ENCODE peak calls at places on chromosomes 1 and 21, in five cellular contexts. Z, Y, D, P and A are unnamed samples.
A peak's percentile ranks its signal among the peaks of the same experiment; 100 is the strongest.

GRCh38 chr1:2413495-2414296 is 1.3 kb upstream of the PEX10 start:
- DNase-seq in D (peak; percentile 62), Z (peak; percentile 68), Y (peak; percentile 53), P (peak; percentile 66), A (no peak)

GRCh38 chr1:199272690-199273089 is 633.9 kb downstream of the PTPRC start:
- DNase-seq in D (no peak), Z (no peak), P (no peak), Y (peak; percentile 12), A (peak; percentile 97)

GRCh38 chr1:221743416-221744208 is 1.7 kb upstream of the DUSP10 start:
- DNase-seq in Z (no peak), Y (no peak), P (no peak), D (no peak), A (peak; percentile 30)

GRCh38 chr1:209527372-209527771 is 56.1 kb upstream of the CAMK1G start:
- DNase-seq in Z (no peak), P (no peak), D (no peak), Y (no peak), A (no peak)

GRCh38 chr1:158180741-158181576 is at the start of gene CD1D:
- DNase-seq in D (no peak), Z (peak; percentile 77), Y (no peak), P (no peak), A (no peak)

GRCh38 chr1:205188132-205188531 is 23.4 kb downstream of the DSTYK start:
- DNase-seq in Z (no peak), D (no peak), Y (no peak), P (no peak), A (no peak)

GRCh38 chr1:74237035-74237434 is 1.8 kb downstream of the TNNI3K start:
- DNase-seq in P (no peak), Y (no peak), Z (no peak), D (no peak), A (no peak)

GRCh38 chr1:198681247-198681646 is 42.4 kb downstream of the PTPRC start:
- DNase-seq in D (no peak), Z (no peak), Y (no peak), P (no peak), A (peak; percentile 11)

GRCh38 chr1:228378453-228379164 is 28.0 kb downstream of the TRIM11 start:
- DNase-seq in Y (peak; percentile 62), D (peak; percentile 84), P (no peak), Z (peak; percentile 95), A (peak; percentile 36)

GRCh38 chr1:20194770-20195463 is 8.6 kb upstream of the PLA2G2C start:
- DNase-seq in Z (peak; percentile 82), P (peak; percentile 44), Y (peak; percentile 53), D (peak; percentile 78), A (peak; percentile 57)

GRCh38 chr1:155933591-155934096 is 569 bp downstream of the KHDC4 start:
- DNase-seq in P (no peak), Y (no peak), D (peak; percentile 57), Z (no peak), A (peak; percentile 21)

GRCh38 chr1:112767646-112768045 is 52.5 kb upstream of the PPM1J start:
- DNase-seq in Y (no peak), D (no peak), P (no peak), Z (no peak), A (no peak)

GRCh38 chr1:28317014-28317413 is 11.8 kb upstream of the MED18 start:
- DNase-seq in Z (no peak), Y (no peak), P (no peak), D (no peak), A (no peak)

GRCh38 chr1:153260980-153261792 is 1.7 kb downstream of the LORICRIN start:
- DNase-seq in Y (no peak), P (no peak), D (peak; percentile 13), Z (peak; percentile 74), A (no peak)

GRCh38 chr1:7702365-7702764 is 68.7 kb upstream of the VAMP3 start:
- DNase-seq in D (no peak), Y (no peak), Z (no peak), P (no peak), A (no peak)

GRCh38 chr1:113976609-113977278 is 2.5 kb upstream of the OLFML3 start:
- DNase-seq in Y (peak; percentile 12), P (peak; percentile 37), D (peak; percentile 33), Z (no peak), A (peak; percentile 68)

DNA sequence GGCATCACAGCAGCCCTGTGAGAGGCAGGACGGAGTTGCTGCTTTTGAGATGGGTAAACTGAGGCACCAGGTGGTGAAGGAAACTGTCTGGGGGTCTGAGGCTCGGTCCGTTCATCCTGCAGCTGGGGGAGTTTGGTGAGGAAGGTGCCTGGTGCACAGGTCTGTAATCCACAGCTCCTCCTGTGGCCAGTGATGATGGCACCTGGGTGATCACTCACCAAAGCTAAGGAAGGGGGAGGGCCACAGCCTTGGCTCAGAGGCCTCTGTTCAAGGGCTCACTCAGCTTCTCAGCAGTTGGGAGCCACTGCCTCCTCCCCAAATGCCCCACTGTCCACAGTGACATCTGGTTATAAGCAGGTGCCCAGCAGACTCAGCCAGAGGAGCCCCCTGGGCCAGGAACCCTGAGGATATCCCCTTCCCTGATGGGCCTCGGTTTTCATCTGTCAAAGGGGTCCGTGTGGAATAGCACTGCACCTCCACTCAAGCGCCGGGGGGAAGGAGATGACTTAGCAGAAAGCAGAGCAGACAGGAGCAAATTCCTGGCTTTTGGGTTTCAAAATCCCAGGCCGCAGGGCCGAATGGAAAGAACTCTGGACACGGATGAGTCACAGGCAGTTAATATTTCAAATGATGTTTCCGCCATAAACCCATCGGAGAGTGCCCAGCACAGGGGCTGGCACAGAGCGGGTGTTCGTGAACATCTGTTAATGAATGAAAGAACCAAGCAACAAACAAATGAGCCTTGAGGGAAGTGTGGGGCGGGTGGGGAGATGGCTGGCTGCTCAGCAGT is 82.8 kb downstream of the DMRTB1 start:
- DNase-seq in Z (no peak), P (no peak), Y (peak; percentile 76), D (peak; percentile 52), A (no peak)
- H3K4me2 ChIP-seq in Z (no peak overlapping the region), P (no peak overlapping the region), Y (peak overlapping the region; percentile 67), D (no peak overlapping the region), A (no peak overlapping the region)

GRCh38 chr1:33982419-33982818 is 118.5 kb downstream of the HMGB4 start:
- DNase-seq in P (no peak), Y (no peak), D (no peak), Z (no peak), A (no peak)

GRCh38 chr1:33985166-33985565 is 121.3 kb downstream of the HMGB4 start:
- DNase-seq in D (no peak), Y (no peak), P (no peak), Z (no peak), A (no peak)

GRCh38 chr1:33986389-33987095 is 122.7 kb downstream of the HMGB4 start:
- DNase-seq in P (no peak), D (no peak), Z (no peak), Y (no peak), A (no peak)

GRCh38 chr1:33988161-33988560 is 124.3 kb downstream of the HMGB4 start:
- DNase-seq in P (no peak), Z (no peak), D (no peak), Y (no peak), A (no peak)

GRCh38 chr1:33985656-33986055 is 121.8 kb downstream of the HMGB4 start:
- DNase-seq in Y (no peak), D (no peak), P (peak; percentile 4), Z (no peak), A (no peak)
- TF ChIP-seq JUN in Y (no peak), D (no peak), P (no peak), Z (no peak), A (no peak)

GRCh38 chr1:206739411-206740076 is 31.0 kb upstream of the IL19 start:
- DNase-seq in Y (no peak), P (no peak), Z (no peak), D (no peak), A (no peak)
- TF ChIP-seq POLR2A in Y (no peak), P (no peak), Z (no peak), D (no peak), A (no peak)

GRCh38 chr21:42858957-42859890 is 20.1 kb downstream of the WDR4 start:
- DNase-seq in P (no peak), Z (no peak), Y (no peak), D (no peak), A (no peak)
- H3K4me2 ChIP-seq in P (no peak overlapping the region), Z (no peak overlapping the region), Y (no peak overlapping the region), D (no peak overlapping the region), A (no peak overlapping the region)

GRCh38 chr1:226199971-226200370 is 13.4 kb upstream of the ACBD3 start:
- DNase-seq in Z (no peak), Y (no peak), P (no peak), D (no peak), A (no peak)

GRCh38 chr1:226201029-226201593 is 14.6 kb upstream of the ACBD3 start:
- DNase-seq in Z (no peak), Y (no peak), P (no peak), D (peak; percentile 41), A (no peak)

DNA sequence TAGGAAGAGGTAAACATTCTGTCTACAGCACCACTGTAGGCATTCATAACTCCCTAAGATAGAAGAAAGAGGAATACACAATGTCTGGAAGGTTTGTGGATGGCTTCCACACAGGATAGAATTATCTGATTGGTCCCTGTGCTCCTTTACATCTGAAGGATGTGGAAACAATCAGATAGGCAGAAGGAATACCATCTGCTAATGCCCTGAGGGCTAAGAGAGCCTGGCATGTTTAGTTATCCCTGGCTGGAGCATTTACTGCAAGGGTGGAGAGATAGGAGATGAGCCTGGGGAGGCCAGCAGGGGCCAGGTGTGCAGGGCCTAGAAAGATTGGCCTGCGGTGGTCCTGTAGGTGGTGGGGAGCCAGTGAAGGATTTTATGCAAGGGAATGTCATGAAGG is 8.6 kb upstream of the ACBD3 start:
- DNase-seq in P (no peak), Z (no peak), Y (no peak), D (no peak), A (no peak)
- TF ChIP-seq JUN in P (no peak), Z (no peak), Y (no peak), D (no peak), A (no peak)

GRCh38 chr21:18026359-18026758 is 207.2 kb upstream of the C21orf91 start:
- DNase-seq in Z (no peak), Y (no peak), D (no peak), P (no peak), A (no peak)

GRCh38 chr21:18030248-18030647 is 211.1 kb upstream of the C21orf91 start:
- DNase-seq in Z (no peak), Y (no peak), D (no peak), P (no peak), A (no peak)
- TF ChIP-seq POLR2A in Z (no peak), Y (no peak), D (no peak), P (no peak), A (no peak)

GRCh38 chr1:56854521-56855099 is at the start of gene C8A:
- DNase-seq in Y (no peak), P (peak; percentile 87), Z (no peak), D (no peak), A (no peak)

GRCh38 chr1:56856186-56856585 is 1.6 kb downstream of the C8A start:
- DNase-seq in D (no peak), Z (no peak), Y (no peak), P (no peak), A (no peak)

GRCh38 chr1:56855190-56855589 is 593 bp downstream of the C8A start:
- DNase-seq in Z (no peak), D (no peak), Y (no peak), P (no peak), A (no peak)

GRCh38 chr1:56852478-56852877 is 2.1 kb upstream of the C8A start:
- DNase-seq in P (peak; percentile 52), Y (no peak), Z (no peak), D (no peak), A (no peak)
- H3K4me2 ChIP-seq in P (no peak overlapping the region), Y (no peak overlapping the region), Z (no peak overlapping the region), D (no peak overlapping the region), A (no peak overlapping the region)

GRCh38 chr1:183163311-183163710 is 22.8 kb upstream of the LAMC2 start:
- DNase-seq in Z (no peak), Y (peak; percentile 68), P (no peak), D (no peak), A (peak; percentile 58)
- TF ChIP-seq JUN in Z (no peak), Y (peak; percentile 40), P (no peak), D (no peak), A (peak; percentile 66)